ENCODE peak calls at places on chromosomes 16 and 17, in five cellular contexts. B, W, M, K and S are unnamed samples.
A peak's percentile ranks its signal among the peaks of the same experiment; 100 is the strongest.

GRCh38 chr17:80523054-80523744 is 21.4 kb upstream of the RPTOR start:
- DNase-seq in W (no peak), B (no peak), M (no peak), K (no peak), S (no peak)

GRCh38 chr17:27349540-27350021 is 55.7 kb downstream of the WSB1 start:
- DNase-seq in W (no peak), K (no peak), M (no peak), B (no peak), S (no peak)

GRCh38 chr16:11133344-11133921 is 122.6 kb downstream of the SOCS1 start:
- DNase-seq in W (peak; percentile 95), M (peak; percentile 81), B (no peak), K (peak; percentile 65), S (no peak)

GRCh38 chr17:46108120-46108519 is 85.1 kb downstream of the KANSL1 start:
- DNase-seq in M (no peak), K (no peak), W (no peak), B (no peak), S (no peak)

GRCh38 chr17:14205992-14206461 is 30.6 kb downstream of the CDRT15 start:
- DNase-seq in B (no peak), M (no peak), W (no peak), K (no peak), S (peak; percentile 48)

GRCh38 chr17:32341857-32342602 is at the start of gene C17orf75:
- DNase-seq in M (peak; percentile 66), B (peak; percentile 72), K (no peak), W (peak; percentile 90), S (peak; percentile 72)

GRCh38 chr16:4865231-4865860 is 18.1 kb downstream of the UBN1 start:
- DNase-seq in W (no peak), M (no peak), B (no peak), K (no peak), S (no peak)

GRCh38 chr16:84635702-84636101 is 12.6 kb upstream of the KLHL36 start:
- DNase-seq in W (no peak), M (no peak), K (no peak), B (no peak), S (no peak)

GRCh38 chr17:79833744-79834574 is 5.3 kb downstream of the CBX4 start:
- DNase-seq in K (no peak), M (no peak), W (no peak), B (no peak), S (no peak)

GRCh38 chr17:45143101-45143670 is 5.1 kb upstream of the HEXIM1 start:
- DNase-seq in W (no peak), B (no peak), M (no peak), K (no peak), S (no peak)

GRCh38 chr16:67562526-67562917 is at the start of gene CTCF:
- DNase-seq in B (peak; percentile 83), M (peak; percentile 81), K (no peak), W (peak; percentile 94), S (peak; percentile 86)

GRCh38 chr17:29190808-29191207 is 10.6 kb upstream of the MYO18A start:
- DNase-seq in B (no peak), M (no peak), W (no peak), K (no peak), S (no peak)

GRCh38 chr17:1147664-1148063 is 32.1 kb downstream of the ABR start:
- DNase-seq in M (no peak), K (no peak), B (no peak), W (no peak), S (no peak)

GRCh38 chr17:82243648-82244412 is 15.0 kb downstream of the SLC16A3 start:
- DNase-seq in M (no peak), B (no peak), W (peak; percentile 53), K (no peak), S (no peak)

GRCh38 chr16:17474572-17474971 is 3.8 kb upstream of the XYLT1 start:
- DNase-seq in B (no peak), K (no peak), M (no peak), W (no peak), S (no peak)

GRCh38 chr17:81710514-81711308 is 1.4 kb upstream of the SLC25A10 start:
- DNase-seq in W (no peak), B (no peak), K (no peak), M (no peak), S (no peak)

GRCh38 chr17:37134050-37134449 is 185.3 kb downstream of the AATF start:
- DNase-seq in M (no peak), B (no peak), K (no peak), W (no peak), S (no peak)

GRCh38 chr16:76676356-76676755 is 399.2 kb downstream of the CNTNAP4 start:
- DNase-seq in M (no peak), K (no peak), B (no peak), W (no peak), S (no peak)

GRCh38 chr16:27319257-27319965 is 5.6 kb downstream of the IL4R start:
- DNase-seq in B (no peak), W (peak; percentile 51), M (peak; percentile 19), K (no peak), S (no peak)

GRCh38 chr16:11955713-11956123 is 9.3 kb upstream of the TNFRSF17 start:
- DNase-seq in W (peak; percentile 43), B (no peak), M (no peak), K (no peak), S (no peak)

GRCh38 chr16:69741519-69741918 is 13.2 kb downstream of the NOB1 start:
- DNase-seq in M (no peak), B (no peak), W (no peak), K (no peak), S (no peak)

GRCh38 chr17:74961657-74962360 is 10.8 kb downstream of the HID1 start:
- DNase-seq in W (peak; percentile 95), M (peak; percentile 91), B (peak; percentile 82), K (no peak), S (peak; percentile 85)

GRCh38 chr16:85420501-85421337 is 192.4 kb upstream of the GSE1 start:
- DNase-seq in M (peak; percentile 35), W (peak; percentile 72), K (no peak), B (no peak), S (peak; percentile 80)

GRCh38 chr16:4152267-4152666 is 36.0 kb upstream of the ADCY9 start:
- DNase-seq in B (no peak), W (no peak), K (no peak), M (no peak), S (no peak)

GRCh38 chr17:56523042-56523441 is 70.5 kb upstream of the NOG start:
- DNase-seq in B (no peak), K (no peak), M (no peak), W (no peak), S (no peak)

GRCh38 chr17:21298983-21299519 is 14.5 kb downstream of the MAP2K3 start:
- DNase-seq in W (peak; percentile 56), B (no peak), K (no peak), M (no peak), S (no peak)

GRCh38 chr16:81315271-81316175 is 761 bp downstream of the GAN start:
- DNase-seq in K (no peak), B (peak; percentile 36), M (peak; percentile 43), W (peak; percentile 79), S (no peak)

GRCh38 chr16:68779891-68780290 is 42.8 kb downstream of the CDH1 start:
- DNase-seq in W (no peak), K (no peak), M (no peak), B (no peak), S (no peak)

GRCh38 chr17:75588546-75589016 is 981 bp downstream of the MYO15B start:
- DNase-seq in M (peak; percentile 54), B (peak; percentile 69), K (no peak), W (peak; percentile 82), S (no peak)

GRCh38 chr17:38350035-38350434 is 1.6 kb upstream of the SOCS7 start:
- DNase-seq in W (no peak), K (no peak), B (no peak), M (no peak), S (no peak)

GRCh38 chr16:4465977-4466779 is 8.2 kb downstream of the NMRAL1 start:
- DNase-seq in M (no peak), K (no peak), B (no peak), W (no peak), S (peak; percentile 56)

GRCh38 chr17:80352991-80353665 is 61.8 kb upstream of the ENDOV start:
- DNase-seq in M (no peak), K (no peak), W (peak; percentile 57), B (no peak), S (no peak)

GRCh38 chr16:57020651-57021050 is 31.3 kb downstream of the NLRC5 start:
- DNase-seq in B (no peak), W (peak; percentile 53), M (no peak), K (no peak), S (no peak)

DNA sequence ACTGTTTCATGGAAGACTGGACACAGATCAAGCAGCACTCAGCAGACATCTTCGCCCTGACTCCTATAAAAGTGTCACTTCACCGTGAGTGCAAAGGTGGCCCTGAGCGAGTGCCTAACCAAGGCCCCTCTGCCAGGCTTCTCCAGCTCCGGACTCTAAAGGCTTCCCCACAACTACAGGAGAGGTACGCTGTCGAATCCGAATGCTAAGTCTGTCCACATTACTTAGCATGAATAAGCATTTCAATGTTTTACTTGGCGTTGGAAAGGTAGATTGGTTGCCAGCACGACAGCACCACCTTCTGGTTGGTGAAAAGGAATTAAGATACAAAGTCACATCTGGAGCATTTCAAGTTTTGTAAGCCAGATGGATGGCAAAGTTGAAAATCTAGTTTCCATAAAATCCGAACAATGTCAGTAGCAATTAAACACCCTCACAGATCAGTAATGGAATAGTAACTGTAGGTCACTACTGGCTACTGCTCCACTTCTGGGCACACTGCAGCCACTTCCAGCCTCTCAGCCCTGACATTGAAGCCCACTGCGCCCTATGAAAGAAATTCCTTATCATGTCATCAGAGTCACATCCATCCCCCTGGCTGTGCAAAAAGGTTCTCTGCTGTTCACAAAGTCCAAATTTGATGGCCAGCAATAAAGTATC is 100.9 kb downstream of the PARN start:
- DNase-seq in W (peak; percentile 91), M (peak; percentile 84), B (peak; percentile 51), K (peak; percentile 16), S (peak; percentile 28)
- H3K27ac ChIP-seq in W (peak overlapping the region; percentile 56), M (peak overlapping the region; percentile 22), B (no peak overlapping the region), K (no peak overlapping the region), S (no peak overlapping the region)

DNA sequence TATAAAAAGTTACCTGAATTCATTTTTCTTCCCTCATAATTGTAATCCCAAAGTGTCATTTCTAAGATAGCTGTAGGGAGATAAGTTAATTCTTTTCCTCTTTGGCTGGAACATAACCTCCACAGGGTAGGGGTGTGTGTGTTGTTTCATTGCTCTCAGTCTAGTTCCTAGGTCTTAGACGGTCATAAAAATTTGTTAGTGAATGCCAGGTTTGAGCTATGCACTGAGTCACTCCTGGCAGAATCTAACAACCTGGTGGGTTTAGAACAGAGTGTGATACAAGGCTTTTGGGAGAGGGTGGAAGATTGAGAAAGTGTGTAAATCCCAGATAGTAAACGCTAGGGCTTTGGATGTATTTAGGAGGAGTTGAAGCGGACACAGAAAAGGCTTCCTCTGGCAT is 894 bp upstream of the PHKG2 start:
- DNase-seq in M (no peak), W (no peak), K (no peak), B (no peak), S (no peak)
- H3K27ac ChIP-seq in M (peak overlapping the region; percentile 85), W (peak overlapping the region; percentile 85), K (peak overlapping the region; percentile 87), B (peak overlapping the region; percentile 87), S (no peak overlapping the region)

DNA sequence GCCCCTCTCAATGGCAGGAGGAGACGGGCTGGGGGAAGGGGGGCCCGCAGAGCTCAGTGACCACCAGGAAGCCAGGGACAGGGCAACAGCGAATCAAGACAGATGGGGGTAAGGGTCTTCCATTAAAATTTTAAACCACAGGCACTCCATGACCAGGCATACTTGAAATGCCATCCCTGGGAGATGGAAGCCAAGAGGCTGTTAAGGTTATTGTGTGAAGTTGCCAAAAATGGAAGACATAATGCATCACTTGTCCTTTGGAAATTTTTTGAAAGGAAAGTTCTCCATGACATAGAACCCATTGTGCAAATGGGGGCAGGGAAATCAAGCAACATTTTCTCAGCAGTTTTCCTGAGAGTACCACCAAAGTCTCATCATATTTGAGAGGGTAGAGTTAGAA is 125.5 kb upstream of the CDH5 start:
- DNase-seq in K (no peak), B (no peak), W (no peak), M (no peak), S (no peak)
- H3K27ac ChIP-seq in K (no peak overlapping the region), B (no peak overlapping the region), W (no peak overlapping the region), M (no peak overlapping the region), S (no peak overlapping the region)

GRCh38 chr16:73053038-73053378 is 5.1 kb upstream of the ZFHX3 start:
- DNase-seq in W (no peak), B (no peak), K (no peak), M (no peak), S (no peak)
- H3K27ac ChIP-seq in W (peak overlapping the region; percentile 98), B (peak overlapping the region; percentile 5), K (peak overlapping the region; percentile 98), M (peak overlapping the region; percentile 99), S (no peak overlapping the region)